ENCODE peak calls at places on chromosomes 13 and 19, in four cellular contexts. O is A549, T is WTC11, Q is SK-N-SH. N is an unnamed sample.

GRCh38 chr13:49220035-49220855 is at the start of gene MLNR:
- DNase-seq in O (peak; percentile 67), T (peak; percentile 64), Q (peak; percentile 86), N (no peak)

GRCh38 chr13:66114127-66114526 is 1116.0 kb downstream of the PCDH9 start:
- DNase-seq in O (no peak), T (no peak), Q (peak; percentile 2), N (peak; percentile 0)

GRCh38 chr19:54096642-54097106 is 3.9 kb downstream of the OSCAR start:
- DNase-seq in O (peak; percentile 68), T (peak; percentile 44), Q (no peak), N (peak; percentile 17)

GRCh38 chr19:55638864-55639359 is 1.9 kb upstream of the ZNF580 start:
- DNase-seq in O (peak; percentile 67), T (peak; percentile 63), Q (peak; percentile 52), N (peak; percentile 21)

GRCh38 chr13:91579320-91579719 is 180.9 kb downstream of the GPC5 start:
- DNase-seq in O (no peak), T (no peak), Q (no peak), N (no peak)

GRCh38 chr19:2164020-2164988 is 571 bp downstream of the DOT1L start:
- DNase-seq in O (no peak), T (no peak), Q (no peak), N (no peak)

GRCh38 chr13:52983836-52984235 is 44.8 kb upstream of the OLFM4 start:
- DNase-seq in O (no peak), T (no peak), Q (no peak), N (no peak)

GRCh38 chr19:33403221-33403972 is 29.9 kb downstream of the CEBPG start:
- DNase-seq in O (no peak), T (no peak), Q (peak; percentile 29), N (no peak)

GRCh38 chr13:26320766-26321165 is 66.8 kb downstream of the CDK8 start:
- DNase-seq in O (no peak), T (no peak), Q (no peak), N (no peak)

GRCh38 chr19:16645140-16645539 is 14.8 kb downstream of the SMIM7 start:
- DNase-seq in O (no peak), T (no peak), Q (no peak), N (no peak)

GRCh38 chr19:3513198-3514140 is 7.4 kb downstream of the FZR1 start:
- DNase-seq in O (no peak), T (no peak), Q (no peak), N (peak; percentile 25)

GRCh38 chr13:23946900-23947299 is 49.6 kb upstream of the C1QTNF9B start:
- DNase-seq in O (no peak), T (no peak), Q (peak; percentile 20), N (no peak)

GRCh38 chr19:7832009-7832408 is 2.0 kb downstream of the EVI5L start:
- DNase-seq in O (no peak), T (no peak), Q (no peak), N (no peak)

GRCh38 chr19:53808710-53809125 is 15.4 kb downstream of the NLRP12 start:
- DNase-seq in O (peak; percentile 52), T (peak; percentile 40), Q (peak; percentile 49), N (peak; percentile 42)

GRCh38 chr19:55640577-55641375 is at the start of gene ZNF580:
- DNase-seq in O (peak; percentile 88), T (peak; percentile 61), Q (peak; percentile 90), N (peak; percentile 78)

GRCh38 chr13:87669379-87669978 is 1.7 kb upstream of the SLITRK5 start:
- DNase-seq in O (no peak), T (no peak), Q (peak; percentile 27), N (peak; percentile 10)

GRCh38 chr13:41099986-41100385 is 32.6 kb downstream of the KBTBD6 start:
- DNase-seq in O (no peak), T (no peak), Q (no peak), N (no peak)

GRCh38 chr19:5192568-5192967 is 148.0 kb downstream of the PTPRS start:
- DNase-seq in O (no peak), T (no peak), Q (no peak), N (no peak)

GRCh38 chr19:5191091-5191490 is 149.5 kb downstream of the PTPRS start:
- DNase-seq in O (no peak), T (no peak), Q (no peak), N (no peak)

GRCh38 chr19:5194641-5195040 is 146.0 kb downstream of the PTPRS start:
- DNase-seq in O (no peak), T (no peak), Q (no peak), N (no peak)

GRCh38 chr19:5196832-5197231 is 143.8 kb downstream of the PTPRS start:
- DNase-seq in O (no peak), T (no peak), Q (no peak), N (no peak)

GRCh38 chr19:5193192-5193591 is 147.4 kb downstream of the PTPRS start:
- DNase-seq in O (no peak), T (peak; percentile 60), Q (no peak), N (no peak)
- TF ChIP-seq USF2 in O (no peak), T (no peak), Q (no peak), N (no peak)

DNA sequence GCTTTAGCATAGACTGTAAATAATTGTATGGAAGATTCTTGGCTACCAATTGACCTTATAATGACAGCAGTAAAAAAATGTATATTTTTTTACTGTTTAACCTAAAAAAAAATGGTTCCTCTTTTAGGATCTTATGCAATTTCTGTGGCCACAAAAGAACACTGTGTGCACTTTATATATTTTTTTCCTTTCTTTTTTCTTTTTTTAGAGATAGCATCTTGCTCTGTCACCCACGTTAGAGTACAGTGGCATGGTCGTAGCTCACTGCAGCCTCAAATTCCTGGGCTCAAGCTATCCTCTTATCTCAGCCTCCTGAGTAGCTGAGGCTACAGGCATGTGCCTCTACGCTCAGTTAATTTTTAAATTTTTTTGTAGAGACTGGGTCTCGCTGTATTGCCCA is 6.1 kb downstream of the FLT3 start:
- DNase-seq in O (no peak), T (no peak), Q (no peak), N (no peak)
- TF ChIP-seq USF2 in O (no peak), T (no peak), Q (no peak), N (no peak)

DNA sequence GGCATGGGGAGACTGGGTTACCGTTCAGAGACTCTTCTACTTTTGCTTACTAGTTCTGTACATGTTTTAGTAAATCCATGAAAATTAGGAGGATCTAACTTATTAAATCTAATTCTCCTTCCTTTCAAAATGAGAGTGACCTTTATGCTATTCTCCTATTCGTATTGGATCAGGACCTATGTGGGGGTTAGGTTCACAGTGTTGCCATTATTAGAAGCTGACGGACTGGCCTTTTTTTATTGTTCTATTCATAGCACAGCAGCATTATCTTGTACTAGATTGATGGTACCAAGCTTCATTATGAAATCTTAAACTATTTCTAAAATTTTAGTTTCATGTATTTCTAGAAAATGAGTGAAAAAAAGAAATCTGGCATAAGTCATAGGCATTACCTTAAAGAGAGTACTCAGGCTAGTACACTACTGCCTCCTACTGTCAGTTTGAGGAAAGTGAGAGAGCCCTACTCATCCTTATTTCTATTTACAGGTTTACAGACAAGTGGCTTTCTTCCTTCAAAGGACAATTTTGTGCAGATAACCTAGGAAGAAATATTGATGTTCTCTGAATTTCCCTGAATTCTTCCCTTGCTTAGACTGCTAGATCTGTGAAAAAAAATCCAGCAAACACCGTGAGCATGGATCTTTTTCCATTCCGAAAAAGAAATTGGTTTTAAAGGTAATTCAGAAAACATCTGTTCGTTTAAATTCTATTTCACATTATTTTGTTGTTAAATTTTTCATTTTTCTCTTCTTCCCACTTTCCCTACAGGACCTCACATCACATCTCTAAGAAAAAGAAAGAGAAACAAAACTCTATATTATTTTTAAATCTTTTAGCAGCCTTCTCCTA is 485.5 kb downstream of the DIAPH3 start:
- DNase-seq in O (peak; percentile 6), T (no peak), Q (peak; percentile 55), N (peak; percentile 72)
- TF ChIP-seq USF2 in O (no peak), T (no peak), Q (no peak), N (no peak)

DNA sequence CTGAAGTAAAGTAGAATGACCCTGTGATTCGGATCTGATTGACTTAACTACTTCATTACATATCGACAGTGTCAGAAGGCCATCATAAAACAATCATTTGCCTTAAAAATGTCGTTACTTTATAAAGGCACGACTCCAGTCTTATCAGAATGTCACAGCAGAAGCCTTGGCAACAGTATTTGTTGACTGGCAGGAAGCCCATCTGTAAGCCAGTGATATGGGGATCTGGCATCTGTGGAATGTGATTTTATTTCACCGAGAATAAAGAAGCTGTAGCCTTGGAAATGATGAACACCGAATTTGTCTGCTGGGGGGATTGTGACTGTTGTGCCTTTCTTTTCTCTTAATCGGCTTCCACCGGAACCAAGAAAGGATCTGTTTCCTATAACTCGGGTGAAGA is 362.5 kb downstream of the TDRD3 start:
- DNase-seq in O (no peak), T (no peak), Q (peak; percentile 31), N (no peak)
- TF ChIP-seq USF2 in O (no peak), T (no peak), Q (no peak), N (no peak)

GRCh38 chr19:42053037-42053935 is 16.7 kb downstream of the GRIK5 start:
- DNase-seq in O (no peak), T (no peak), Q (no peak), N (no peak)

GRCh38 chr19:42054205-42054604 is 15.8 kb downstream of the GRIK5 start:
- DNase-seq in O (no peak), T (no peak), Q (no peak), N (no peak)

GRCh38 chr19:42048992-42049391 is 21.0 kb downstream of the GRIK5 start:
- DNase-seq in O (no peak), T (no peak), Q (no peak), N (no peak)

GRCh38 chr19:42051166-42052115 is 18.6 kb downstream of the GRIK5 start:
- DNase-seq in O (no peak), T (no peak), Q (no peak), N (no peak)

DNA sequence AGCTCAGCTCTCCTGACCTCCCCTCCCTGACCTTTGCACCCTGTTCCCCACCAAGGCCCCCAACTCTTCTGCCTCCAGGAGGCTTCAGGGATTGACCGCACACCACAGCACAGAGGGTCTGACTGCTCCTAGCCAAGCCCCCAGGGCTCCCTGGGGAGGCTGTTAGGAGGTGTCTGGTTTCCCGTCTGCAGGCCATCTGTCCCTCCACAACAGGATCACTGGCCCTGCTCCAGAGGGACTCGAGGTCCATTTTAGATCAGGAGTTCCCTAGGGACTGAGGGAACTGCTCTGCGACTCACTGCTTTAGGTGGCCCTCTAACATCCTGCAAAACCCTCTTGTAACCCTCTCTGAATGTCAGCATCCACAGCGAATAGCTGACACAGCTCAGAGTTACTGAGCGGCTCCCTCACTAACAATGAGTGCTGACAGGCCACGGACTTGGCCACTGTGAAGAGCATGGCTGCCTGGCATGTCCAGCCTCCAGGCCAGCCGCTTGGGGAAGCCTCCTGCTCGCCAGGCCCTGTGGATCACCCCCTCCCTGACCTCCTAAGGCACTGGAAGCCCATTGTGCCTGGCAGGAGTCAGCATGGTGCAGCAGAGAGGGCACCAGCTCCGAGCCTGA is 17.7 kb downstream of the GRIK5 start:
- DNase-seq in O (no peak), T (no peak), Q (peak; percentile 50), N (no peak)
- TF ChIP-seq USF2 in O (no peak), T (no peak), Q (no peak), N (no peak)

GRCh38 chr19:45507864-45508680 is 793 bp downstream of the VASP start:
- DNase-seq in O (no peak), T (peak; percentile 86), Q (no peak), N (no peak)

GRCh38 chr19:45508681-45508930 is 1.3 kb downstream of the VASP start:
- DNase-seq in O (peak; percentile 50), T (no peak), Q (peak; percentile 65), N (no peak)

GRCh38 chr19:45509692-45510015 is 2.4 kb downstream of the VASP start:
- DNase-seq in O (no peak), T (no peak), Q (no peak), N (no peak)

GRCh38 chr19:45506991-45507863 is at the start of gene VASP:
- DNase-seq in O (peak; percentile 90), T (peak; percentile 89), Q (peak; percentile 88), N (peak; percentile 77)

GRCh38 chr19:45508931-45509691 is 1.8 kb downstream of the VASP start:
- DNase-seq in O (peak; percentile 92), T (peak; percentile 74), Q (peak; percentile 87), N (peak; percentile 66)
- TF ChIP-seq USF2 in O (no peak), T (no peak), Q (no peak), N (no peak)

N was measured in IMR-90.